ENCODE peak calls at places on chromosome 19, in ten cellular contexts. Z is IMR-90, J is breast epithelium, W is A549, Q is Peyer's patch, B is heart left ventricle, R is ovary, F is body of pancreas, L is suprapubic skin, K is adrenal gland. E is an unnamed sample.

GRCh38 chr19:405138-405965 is 3.6 kb downstream of the C2CD4C start:
- DNase-seq in B (no peak), Q (peak; percentile 53), R (peak; percentile 17), J (no peak), Z (no peak), L (peak; percentile 48), K (no peak), W (no peak), F (no peak), E (no peak)

GRCh38 chr19:47210689-47211316 is 20.2 kb downstream of the BBC3 start:
- DNase-seq in B (peak; percentile 77), Z (peak; percentile 80), R (peak; percentile 73), Q (peak; percentile 59), J (peak; percentile 70), L (peak; percentile 89), W (peak; percentile 77), F (peak; percentile 84), K (peak; percentile 80), E (peak; percentile 85)

GRCh38 chr19:13935765-13936486 is 2.3 kb downstream of the PODNL1 start:
- DNase-seq in J (no peak), F (no peak), W (no peak), B (no peak), Q (peak; percentile 43), R (no peak), K (no peak), L (no peak), Z (no peak), E (no peak)

GRCh38 chr19:48760514-48761221 is 5.3 kb downstream of the FGF21 start:
- DNase-seq in W (no peak), J (no peak), Z (no peak), F (no peak), B (peak; percentile 55), R (no peak), L (no peak), Q (no peak), K (no peak), E (no peak)

GRCh38 chr19:51417807-51418152 is 338 bp upstream of the SIGLEC10 start:
- DNase-seq in R (no peak), Q (no peak), B (no peak), L (no peak), W (no peak), J (no peak), F (no peak), Z (no peak), K (no peak), E (no peak)

GRCh38 chr19:50002386-50002960 is 22.7 kb downstream of the VRK3 start:
- DNase-seq in J (no peak), R (no peak), K (no peak), W (no peak), Q (no peak), B (no peak), Z (no peak), F (no peak), L (no peak), E (no peak)

GRCh38 chr19:2613507-2614295 is 88.8 kb downstream of the GNG7 start:
- DNase-seq in K (no peak), Q (no peak), Z (peak; percentile 12), F (peak; percentile 44), R (peak; percentile 59), B (no peak), J (no peak), L (no peak), W (no peak), E (no peak)

GRCh38 chr19:30228113-30228725 is 144.0 kb upstream of the ZNF536 start:
- DNase-seq in R (no peak), Q (no peak), K (peak; percentile 47), L (no peak), J (no peak), Z (no peak), B (no peak), W (no peak), F (no peak), E (no peak)

GRCh38 chr19:51458899-51459592 is 792 bp upstream of the SIGLEC8 start:
- DNase-seq in B (no peak), W (no peak), K (no peak), Z (no peak), L (no peak), Q (no peak), F (no peak), R (no peak), J (no peak), E (no peak)

GRCh38 chr19:27906081-27906480 is 1306.9 kb downstream of the UQCRFS1 start:
- DNase-seq in J (peak; percentile 23), R (no peak), B (no peak), Q (no peak), Z (no peak), K (no peak), F (no peak), L (no peak), W (no peak), E (no peak)

GRCh38 chr19:10566658-10567410 is 1.0 kb upstream of the KRI1 start:
- DNase-seq in K (no peak), R (peak; percentile 62), F (peak; percentile 35), Z (no peak), W (no peak), B (no peak), Q (no peak), L (peak; percentile 78), J (no peak), E (no peak)

GRCh38 chr19:13796301-13797057 is 1.2 kb downstream of the ZSWIM4 start:
- DNase-seq in L (peak; percentile 88), F (peak; percentile 76), Q (no peak), Z (peak; percentile 98), W (peak; percentile 68), K (peak; percentile 76), R (peak; percentile 67), J (peak; percentile 71), B (peak; percentile 76), E (peak; percentile 61)

DNA sequence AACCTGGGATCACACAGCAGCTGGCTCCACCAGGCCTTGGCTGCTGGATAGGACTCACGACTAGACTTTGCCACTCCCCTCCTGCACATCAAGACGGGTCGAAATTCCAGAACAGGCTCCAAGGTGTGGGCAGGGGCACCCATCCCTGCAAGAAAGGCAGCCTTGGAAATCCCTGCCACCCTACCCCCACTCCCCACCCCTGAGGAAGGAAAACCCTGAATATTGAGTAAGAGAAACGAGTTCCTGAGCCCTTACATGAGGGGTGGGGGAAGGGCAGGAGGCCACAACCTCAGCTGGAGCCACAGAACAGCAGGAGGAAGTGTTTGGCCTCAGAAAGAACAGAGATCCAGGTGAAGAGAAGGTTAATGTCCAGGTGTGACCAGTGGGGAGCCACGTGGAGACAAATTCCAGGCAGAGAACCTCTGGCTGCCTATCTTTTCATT is 20.1 kb downstream of the DEDD2 start:
- DNase-seq in J (no peak), R (no peak), L (no peak), W (no peak), Q (no peak), Z (no peak), K (no peak), B (no peak), F (no peak), E (no peak)
- TF ChIP-seq CTCF in J (no peak), R (no peak), L (no peak), W (no peak), Q (no peak), Z (no peak), K (no peak), B (no peak), F (no peak), E (no peak)

DNA sequence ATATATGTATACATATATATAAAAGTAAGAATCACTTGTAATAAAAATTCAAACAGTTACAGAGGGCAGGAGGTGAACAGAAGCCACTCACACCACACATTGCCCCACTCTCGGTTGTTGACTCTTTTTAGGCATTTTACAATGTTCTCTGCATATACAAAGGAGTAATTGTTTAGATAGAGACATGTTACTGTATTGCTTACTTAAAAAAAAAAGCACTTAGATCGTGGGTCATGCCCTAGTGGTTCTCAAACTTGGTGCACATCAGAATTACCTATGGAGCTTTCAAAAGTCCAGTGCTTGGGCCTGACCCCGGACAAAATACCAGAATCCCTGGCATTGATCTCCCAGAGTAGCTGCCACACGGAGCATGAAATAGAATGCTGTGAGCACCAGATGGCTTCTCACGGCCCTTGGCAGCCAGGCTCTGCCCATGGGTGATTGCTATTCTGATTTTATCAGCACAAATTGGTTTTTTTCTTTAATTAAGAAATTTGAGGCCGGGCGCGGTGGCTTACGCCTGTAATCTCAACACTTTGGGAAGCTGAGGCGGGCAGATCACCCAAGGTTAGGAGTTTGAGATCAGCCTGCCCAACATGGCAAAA is 20.0 kb downstream of the ACP7 start:
- DNase-seq in B (no peak), R (no peak), L (no peak), F (no peak), W (no peak), K (no peak), Q (no peak), Z (no peak), J (no peak), E (no peak)
- H3K27ac ChIP-seq in B (no peak overlapping the region), R (no peak overlapping the region), L (no peak overlapping the region), F (no peak overlapping the region), W (no peak overlapping the region), K (no peak overlapping the region), Q (no peak overlapping the region), Z (no peak overlapping the region), J (no peak overlapping the region), E (no peak overlapping the region)

GRCh38 chr19:5700455-5701092 is 10.5 kb downstream of the RPL36 start:
- DNase-seq in K (no peak), R (no peak), L (peak; percentile 62), J (no peak), F (no peak), Q (no peak), W (no peak), B (no peak), Z (no peak), E (no peak)

GRCh38 chr19:5707576-5708575 is 12.1 kb downstream of the LONP1 start:
- DNase-seq in J (no peak), F (no peak), Z (no peak), R (no peak), L (no peak), K (peak; percentile 34), B (no peak), Q (no peak), W (no peak), E (no peak)

GRCh38 chr19:5705552-5705951 is 14.4 kb downstream of the LONP1 start:
- DNase-seq in W (no peak), F (peak; percentile 48), Z (no peak), B (no peak), K (no peak), J (no peak), R (no peak), L (no peak), Q (no peak), E (no peak)

GRCh38 chr19:5706876-5707573 is 12.9 kb downstream of the LONP1 start:
- DNase-seq in B (no peak), W (no peak), Q (no peak), K (peak; percentile 26), L (no peak), R (no peak), Z (no peak), J (no peak), F (no peak), E (no peak)

GRCh38 chr19:5703819-5704818 is 14.0 kb downstream of the RPL36 start:
- DNase-seq in J (no peak), B (no peak), K (no peak), Z (no peak), Q (no peak), F (no peak), L (no peak), W (no peak), R (no peak), E (no peak)
- TF ChIP-seq POLR2A in J (no peak), B (no peak), K (no peak), Z (no peak), Q (no peak), F (no peak), L (no peak), W (no peak), R (no peak), E (no peak)

GRCh38 chr19:35657904-35658700 is 8.2 kb upstream of the UPK1A start:
- DNase-seq in B (no peak), Q (no peak), L (no peak), R (no peak), F (no peak), J (no peak), W (peak; percentile 68), K (no peak), Z (no peak), E (no peak)
- TF ChIP-seq CTCF in B (no peak), Q (no peak), L (no peak), R (no peak), F (no peak), J (no peak), W (no peak), K (no peak), Z (no peak), E (no peak)

E was measured in tibial nerve.